ENCODE peak calls at places on chromosomes 6 and 20, in five cellular contexts. D is Caco-2, R is testis, I is AG09309, K is stomach. G is an unnamed sample.

GRCh38 chr20:6836821-6837374 is 69.4 kb downstream of the BMP2 start:
- DNase-seq in D (no peak), R (no peak), I (no peak), K (no peak), G (no peak)

GRCh38 chr6:42297661-42298060 is 80.0 kb upstream of the MRPS10 start:
- DNase-seq in D (no peak), R (no peak), I (no peak), K (no peak), G (no peak)

GRCh38 chr6:71524201-71524600 is 235.6 kb downstream of the OGFRL1 start:
- DNase-seq in D (no peak), R (no peak), I (no peak), K (no peak), G (no peak)

GRCh38 chr20:50586531-50587232 is 76.5 kb downstream of the PTPN1 start:
- DNase-seq in D (no peak), R (no peak), I (no peak), K (no peak), G (no peak)

GRCh38 chr20:13455713-13456112 is 183.0 kb downstream of the TASP1 start:
- DNase-seq in D (no peak), R (no peak), I (peak), K (no peak), G (no peak)

GRCh38 chr6:18507561-18507960 is 120.4 kb downstream of the RNF144B start:
- DNase-seq in D (no peak), R (no peak), I (peak), K (no peak), G (no peak)

GRCh38 chr6:63643862-63644261 is 8.3 kb downstream of the PHF3 start:
- DNase-seq in D (no peak), R (no peak), I (no peak), K (no peak), G (no peak)

GRCh38 chr6:24855389-24856245 is 56.9 kb upstream of the ARMH2 start:
- DNase-seq in D (peak), R (peak), I (peak), K (peak), G (peak)

GRCh38 chr20:37390891-37391525 is 45.1 kb downstream of the SRC start:
- DNase-seq in D (peak), R (no peak), I (no peak), K (no peak), G (no peak)

GRCh38 chr6:79810878-79811277 is 136.5 kb downstream of the ELOVL4 start:
- DNase-seq in D (no peak), R (no peak), I (no peak), K (no peak), G (no peak)

GRCh38 chr20:4985658-4986057 is 15.7 kb downstream of the SLC23A2 start:
- DNase-seq in D (no peak), R (no peak), I (no peak), K (no peak), G (no peak)

GRCh38 chr6:109790131-109790530 is 99.0 kb downstream of the FIG4 start:
- DNase-seq in D (no peak), R (no peak), I (no peak), K (no peak), G (no peak)

GRCh38 chr6:40791004-40791403 is 203.8 kb upstream of the LRFN2 start:
- DNase-seq in D (peak), R (no peak), I (no peak), K (no peak), G (no peak)

GRCh38 chr6:80197474-80197873 is 91.0 kb downstream of the BCKDHB start:
- DNase-seq in D (no peak), R (no peak), I (peak), K (no peak), G (no peak)

GRCh38 chr20:2942439-2942838 is 69.2 kb downstream of the PTPRA start:
- DNase-seq in D (no peak), R (peak), I (no peak), K (no peak), G (no peak)

GRCh38 chr20:52494244-52494643 is 302.7 kb upstream of the ZFP64 start:
- DNase-seq in D (no peak), R (no peak), I (peak), K (no peak), G (no peak)

GRCh38 chr6:16163535-16164300 is 34.8 kb downstream of the MYLIP start:
- DNase-seq in D (no peak), R (no peak), I (no peak), K (no peak), G (no peak)

GRCh38 chr20:21339499-21339898 is 36.4 kb downstream of the XRN2 start:
- DNase-seq in D (no peak), R (no peak), I (no peak), K (no peak), G (no peak)

GRCh38 chr6:157755752-157756411 is 67.2 kb upstream of the SNX9 start:
- DNase-seq in D (no peak), R (no peak), I (no peak), K (peak), G (no peak)

GRCh38 chr20:23609486-23610109 is 3.9 kb upstream of the CST9 start:
- DNase-seq in D (no peak), R (no peak), I (no peak), K (no peak), G (no peak)

GRCh38 chr6:135498178-135498841 is 770 bp upstream of the AHI1 start:
- DNase-seq in D (peak), R (peak), I (peak), K (peak), G (peak)

GRCh38 chr6:73631849-73632248 is 21.9 kb downstream of the SLC17A5 start:
- DNase-seq in D (no peak), R (no peak), I (no peak), K (no peak), G (no peak)

GRCh38 chr6:137811121-137811911 is 55.7 kb upstream of the TNFAIP3 start:
- DNase-seq in D (peak), R (peak), I (peak), K (peak), G (peak)

DNA sequence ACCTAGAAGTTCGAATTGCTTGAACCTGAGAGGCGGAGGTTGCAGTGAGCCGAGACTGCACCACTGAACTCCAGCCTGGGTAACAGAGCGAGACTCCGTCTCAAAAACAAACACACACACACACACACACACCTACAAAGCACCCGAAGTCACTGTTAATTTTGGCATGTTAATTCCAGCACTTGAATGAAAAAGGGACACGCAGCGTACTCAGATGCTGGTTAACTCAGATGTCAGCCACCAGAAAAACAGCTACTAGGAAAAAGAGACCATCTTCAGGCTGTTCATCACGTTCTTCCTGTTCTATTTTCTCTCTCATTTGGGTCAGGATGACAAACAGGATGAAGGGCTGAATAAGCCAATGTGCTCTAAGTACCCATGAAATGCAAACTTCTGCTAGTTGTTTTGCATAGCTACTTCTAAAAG is 46.9 kb downstream of the BLOC1S5 start:
- DNase-seq in D (no peak), R (no peak), I (no peak), K (no peak), G (no peak)
- H3K4me3 ChIP-seq in D (no peak), R (no peak), I (no peak), K (no peak), G (no peak)

GRCh38 chr6:125759959-125760457 is 10.6 kb downstream of the HEY2 start:
- DNase-seq in D (no peak), R (no peak), I (no peak), K (no peak), G (no peak)

GRCh38 chr6:125764105-125764671 is 14.8 kb downstream of the HEY2 start:
- DNase-seq in D (no peak), R (no peak), I (no peak), K (no peak), G (no peak)

GRCh38 chr6:125753937-125754259 is 4.5 kb downstream of the HEY2 start:
- DNase-seq in D (no peak), R (no peak), I (no peak), K (no peak), G (no peak)

GRCh38 chr6:125753218-125753936 is 3.9 kb downstream of the HEY2 start:
- DNase-seq in D (no peak), R (peak), I (no peak), K (no peak), G (no peak)

DNA sequence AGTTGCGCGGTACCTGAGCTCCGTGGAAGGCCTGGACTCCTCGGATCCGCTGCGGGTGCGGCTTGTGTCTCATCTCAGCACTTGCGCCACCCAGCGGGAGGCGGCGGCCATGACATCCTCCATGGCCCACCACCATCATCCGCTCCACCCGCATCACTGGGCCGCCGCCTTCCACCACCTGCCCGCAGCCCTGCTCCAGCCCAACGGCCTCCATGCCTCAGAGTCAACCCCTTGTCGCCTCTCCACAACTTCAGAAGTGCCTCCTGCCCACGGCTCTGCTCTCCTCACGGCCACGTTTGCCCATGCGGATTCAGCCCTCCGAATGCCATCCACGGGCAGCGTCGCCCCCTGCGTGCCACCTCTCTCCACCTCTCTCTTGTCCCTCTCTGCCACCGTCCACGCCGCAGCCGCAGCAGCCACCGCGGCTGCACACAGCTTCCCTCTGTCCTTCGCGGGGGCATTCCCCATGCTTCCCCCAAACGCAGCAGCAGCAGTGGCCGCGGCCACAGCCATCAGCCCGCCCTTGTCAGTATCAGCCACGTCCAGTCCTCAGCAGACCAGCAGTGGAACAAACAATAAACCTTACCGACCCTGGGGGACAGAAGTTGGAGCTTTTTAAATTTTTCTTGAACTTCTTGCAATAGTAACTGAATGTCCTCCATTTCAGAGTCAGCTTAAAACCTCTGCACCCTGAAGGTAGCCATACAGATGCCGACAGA is 9.9 kb downstream of the HEY2 start:
- DNase-seq in D (no peak), R (peak), I (no peak), K (no peak), G (peak)
- H3K4me3 ChIP-seq in D (no peak), R (no peak), I (no peak), K (no peak), G (no peak)

DNA sequence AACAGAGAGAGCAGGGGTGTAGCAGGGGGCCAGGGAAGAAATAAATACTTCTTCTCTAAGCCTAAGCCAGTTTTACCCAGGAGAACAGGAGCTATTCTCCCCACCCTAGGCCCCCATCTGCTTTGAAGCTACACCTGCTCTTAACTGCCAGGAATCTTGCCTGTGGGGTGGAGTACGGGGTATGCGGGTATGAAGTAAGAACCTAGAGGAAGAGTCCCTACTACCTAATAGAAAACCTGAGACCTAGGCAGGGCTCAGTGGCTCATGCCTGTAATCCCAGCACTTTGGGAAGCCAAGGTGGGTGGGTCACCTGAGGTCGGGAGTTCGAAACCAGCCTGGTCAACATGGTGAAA is 1.6 kb downstream of the SLC29A1 start:
- DNase-seq in D (no peak), R (no peak), I (no peak), K (no peak), G (no peak)
- H3K4me3 ChIP-seq in D (no peak), R (no peak), I (no peak), K (peak), G (peak)

GRCh38 chr6:75076009-75076408 is 129.8 kb downstream of the COL12A1 start:
- DNase-seq in D (peak), R (no peak), I (no peak), K (no peak), G (no peak)
- H3K4me3 ChIP-seq in D (peak), R (no peak), I (no peak), K (no peak), G (no peak)

GRCh38 chr6:155994071-155994470 is 538.4 kb upstream of the NOX3 start:
- DNase-seq in D (no peak), R (no peak), I (no peak), K (no peak), G (no peak)
- H3K4me3 ChIP-seq in D (no peak), R (no peak), I (no peak), K (no peak), G (no peak)

DNA sequence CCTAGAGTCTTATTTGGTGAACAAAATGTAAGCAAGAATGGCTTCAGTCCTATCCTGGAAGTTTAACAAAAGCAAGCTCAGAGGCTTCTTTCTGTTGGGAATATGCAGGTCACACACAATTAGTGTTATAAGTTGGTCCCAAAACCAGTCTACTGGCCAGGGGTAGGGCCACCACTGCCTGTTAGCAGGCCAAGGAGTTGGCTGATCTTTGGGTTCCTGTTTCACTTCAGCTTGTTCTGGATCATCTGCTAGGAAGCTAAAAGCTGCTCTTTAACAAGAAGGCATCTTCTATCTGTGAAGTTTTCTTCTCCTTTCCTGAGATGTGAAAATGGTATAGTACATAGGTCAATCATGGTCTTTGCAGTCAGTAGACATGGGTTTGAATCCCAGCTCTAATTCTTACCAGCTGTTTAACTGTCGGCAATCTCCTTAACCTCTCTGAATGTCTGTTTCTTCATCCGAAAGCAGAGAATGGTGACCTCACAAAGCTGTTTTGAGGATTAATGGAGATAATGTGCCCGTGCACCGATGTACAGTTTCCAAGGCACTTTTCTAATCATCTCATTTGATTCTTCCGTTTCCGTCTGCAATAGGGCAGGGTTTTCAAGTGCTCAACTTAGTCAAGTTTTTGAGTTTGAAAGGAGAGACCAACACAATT is 271.2 kb upstream of the TAB2 start:
- DNase-seq in D (no peak), R (no peak), I (no peak), K (no peak), G (no peak)
- H3K4me3 ChIP-seq in D (no peak), R (no peak), I (no peak), K (no peak), G (no peak)

DNA sequence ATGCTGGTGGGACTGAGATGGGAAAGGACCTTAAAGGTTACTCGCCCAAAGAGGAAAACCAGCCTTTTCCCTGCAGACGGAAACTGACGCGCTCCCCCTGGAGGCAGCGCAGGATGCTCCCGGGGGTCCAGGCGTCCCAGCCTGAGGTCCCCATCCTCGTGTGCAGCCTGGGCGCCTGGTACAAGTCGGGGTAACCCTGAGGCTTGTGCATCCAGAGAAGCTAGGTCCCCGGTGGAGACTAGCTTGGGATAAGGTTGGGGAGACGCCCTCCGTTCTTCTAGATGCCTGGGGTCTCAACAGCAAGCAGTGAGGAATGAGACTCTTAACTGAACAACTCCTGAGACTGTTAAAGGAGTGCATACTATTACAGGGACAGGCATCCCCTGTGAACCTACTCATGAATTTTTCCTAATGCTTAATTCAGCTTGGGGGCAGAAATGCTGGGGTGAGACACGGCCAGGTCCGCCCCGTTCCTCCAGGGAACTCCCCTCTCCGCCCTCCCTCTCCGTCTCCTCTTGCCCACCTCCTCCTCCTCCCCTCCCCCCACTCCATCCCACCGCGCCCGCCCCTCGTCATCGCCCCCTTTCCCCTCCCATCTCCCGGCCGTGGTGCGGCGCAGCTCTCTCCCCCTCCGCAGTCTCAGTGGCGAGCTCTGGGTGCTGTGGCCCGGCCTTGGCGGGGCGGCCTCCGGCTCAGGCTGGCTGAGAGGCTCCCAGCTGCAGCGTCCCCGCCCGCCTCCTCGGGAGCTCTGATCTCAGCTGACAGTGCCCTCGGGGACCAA is at the start of gene PRSS35:
- DNase-seq in D (peak), R (peak), I (no peak), K (peak), G (peak)
- H3K4me3 ChIP-seq in D (peak), R (peak), I (peak), K (peak), G (peak)

G was measured in K562.